ENCODE peak calls at places on chromosomes 7 and 10, in five cellular contexts. M, S, H, Z and I are unnamed samples.

GRCh38 chr10:127903789-127904188 is 3.1 kb upstream of the PTPRE start:
- DNase-seq in M (no peak), S (no peak), H (no peak), Z (no peak), I (no peak)

GRCh38 chr10:77445562-77445961 is 192.0 kb downstream of the KCNMA1 start:
- DNase-seq in M (no peak), S (no peak), H (no peak), Z (no peak), I (no peak)

GRCh38 chr7:57449904-57450303 is at the start of gene ZNF716:
- DNase-seq in M (no peak), S (no peak), H (no peak), Z (no peak), I (no peak)

GRCh38 chr7:70679666-70680065 is 452.3 kb upstream of the GALNT17 start:
- DNase-seq in M (no peak), S (no peak), H (no peak), Z (no peak), I (peak; percentile 43)

GRCh38 chr7:152733286-152733934 is 26.1 kb upstream of the ACTR3B start:
- DNase-seq in M (no peak), S (no peak), H (no peak), Z (no peak), I (no peak)

GRCh38 chr7:133298080-133298479 is 45.2 kb downstream of the EXOC4 start:
- DNase-seq in M (no peak), S (no peak), H (no peak), Z (no peak), I (no peak)

GRCh38 chr7:66769833-66770512 is 29.4 kb downstream of the RABGEF1 start:
- DNase-seq in M (no peak), S (peak; percentile 66), H (no peak), Z (no peak), I (no peak)

GRCh38 chr10:48611133-48611532 is 6.3 kb upstream of the ARHGAP22 start:
- DNase-seq in M (no peak), S (no peak), H (no peak), Z (no peak), I (no peak)

GRCh38 chr7:90178592-90179279 is 24.5 kb downstream of the STEAP1 start:
- DNase-seq in M (no peak), S (peak; percentile 55), H (no peak), Z (peak; percentile 37), I (peak; percentile 29)

GRCh38 chr10:86449926-86450558 is 71.5 kb downstream of the WAPL start:
- DNase-seq in M (no peak), S (no peak), H (no peak), Z (no peak), I (no peak)

GRCh38 chr7:140557069-140557468 is 77.8 kb upstream of the MKRN1 start:
- DNase-seq in M (no peak), S (no peak), H (no peak), Z (no peak), I (no peak)

GRCh38 chr10:129594811-129595210 is 127.8 kb downstream of the MGMT start:
- DNase-seq in M (no peak), S (no peak), H (no peak), Z (no peak), I (no peak)

GRCh38 chr7:5776894-5777645 is 4.4 kb downstream of the RNF216 start:
- DNase-seq in M (no peak), S (no peak), H (no peak), Z (no peak), I (no peak)

GRCh38 chr7:101950450-101951119 is 133.2 kb downstream of the CUX1 start:
- DNase-seq in M (no peak), S (peak; percentile 92), H (no peak), Z (no peak), I (no peak)

GRCh38 chr10:85603167-85603940 is 763.2 kb downstream of the GRID1 start:
- DNase-seq in M (no peak), S (no peak), H (no peak), Z (no peak), I (no peak)

GRCh38 chr10:36119439-36119838 is 477.3 kb upstream of the FZD8 start:
- DNase-seq in M (no peak), S (no peak), H (no peak), Z (no peak), I (no peak)

GRCh38 chr7:25805027-25805687 is 346.8 kb upstream of the NFE2L3 start:
- DNase-seq in M (no peak), S (peak; percentile 53), H (peak; percentile 29), Z (no peak), I (no peak)

GRCh38 chr7:85997515-85997914 is 646.2 kb upstream of the GRM3 start:
- DNase-seq in M (no peak), S (no peak), H (no peak), Z (no peak), I (no peak)

GRCh38 chr7:6164491-6164890 is 107.9 kb downstream of the CYTH3 start:
- DNase-seq in M (peak; percentile 38), S (no peak), H (no peak), Z (no peak), I (no peak)

GRCh38 chr10:33661580-33662269 is 327.3 kb upstream of the NRP1 start:
- DNase-seq in M (peak; percentile 3), S (peak; percentile 97), H (peak; percentile 97), Z (no peak), I (no peak)

GRCh38 chr7:145016068-145016467 is 180.2 kb upstream of the TPK1 start:
- DNase-seq in M (no peak), S (no peak), H (no peak), Z (no peak), I (no peak)
- TF ChIP-seq CTCF in M (no peak), S (no peak), H (no peak), Z (peak; percentile 15), I (no peak)

GRCh38 chr7:130096243-130096827 is 26.0 kb downstream of the KLHDC10 start:
- DNase-seq in M (no peak), S (no peak), H (no peak), Z (no peak), I (no peak)
- TF ChIP-seq CTCF in M (no peak), S (no peak), H (peak; percentile 7), Z (no peak), I (no peak)

GRCh38 chr7:74623135-74623534 is 34.4 kb upstream of the GTF2I start:
- DNase-seq in M (no peak), S (no peak), H (no peak), Z (no peak), I (no peak)

GRCh38 chr7:74627699-74628411 is 29.7 kb upstream of the GTF2I start:
- DNase-seq in M (no peak), S (peak; percentile 75), H (peak; percentile 69), Z (no peak), I (no peak)

GRCh38 chr7:74622228-74622749 is 35.2 kb upstream of the GTF2I start:
- DNase-seq in M (no peak), S (no peak), H (no peak), Z (no peak), I (no peak)

GRCh38 chr7:74625446-74625845 is 32.1 kb upstream of the GTF2I start:
- DNase-seq in M (no peak), S (peak; percentile 81), H (peak; percentile 39), Z (no peak), I (no peak)
- TF ChIP-seq CTCF in M (no peak), S (peak; percentile 19), H (peak; percentile 23), Z (no peak), I (no peak)

DNA sequence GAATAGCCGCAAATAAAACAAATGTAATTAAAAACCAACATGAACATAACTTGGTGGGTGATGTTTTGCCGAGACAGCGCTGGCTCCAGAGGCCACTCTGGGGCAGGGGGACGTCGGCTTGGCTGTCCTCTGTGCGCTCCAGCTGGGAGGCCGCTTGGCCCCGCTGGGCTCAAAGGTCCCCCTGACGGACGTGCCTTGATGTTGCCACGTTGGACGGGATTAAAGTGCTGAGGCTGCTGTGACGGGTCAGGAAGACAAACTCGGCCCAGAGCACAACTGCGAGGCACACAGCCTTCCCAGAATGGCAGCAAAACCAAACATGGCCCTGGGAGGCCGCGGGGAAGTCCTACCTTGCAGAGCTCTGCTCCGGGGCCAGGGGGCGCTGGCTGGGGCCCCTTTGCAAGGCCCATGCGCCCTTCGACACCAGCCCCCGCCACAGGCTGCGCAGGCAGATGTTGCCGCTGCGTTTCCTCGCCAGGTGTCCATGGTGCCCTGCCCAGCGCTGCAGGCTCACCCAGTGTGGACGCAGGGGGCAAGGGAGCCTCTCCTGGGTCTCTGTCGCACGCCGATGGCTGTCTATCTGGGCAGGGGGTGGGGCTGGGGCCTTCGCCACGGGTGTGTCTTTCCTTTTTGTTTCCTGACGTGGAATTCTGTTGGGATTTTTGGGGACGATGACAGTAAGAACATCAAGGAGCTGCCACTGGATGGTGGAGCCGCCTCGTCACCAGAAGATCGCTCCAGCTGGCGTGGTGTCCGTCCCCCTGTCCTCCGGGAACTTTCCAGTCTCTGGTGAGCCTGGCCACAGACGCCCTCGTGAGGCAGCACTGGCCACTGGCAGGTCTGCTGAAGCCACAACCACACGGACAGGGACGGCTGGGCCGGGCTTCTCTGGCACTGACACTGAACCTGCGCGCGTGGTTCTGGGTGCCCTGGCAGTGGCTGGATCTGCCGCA is 99.6 kb upstream of the DIP2C start:
- DNase-seq in M (peak; percentile 51), S (peak; percentile 56), H (peak; percentile 48), Z (no peak), I (peak; percentile 75)
- TF ChIP-seq CTCF in M (peak; percentile 56), S (peak; percentile 63), H (peak; percentile 86), Z (peak; percentile 44), I (peak; percentile 30)

DNA sequence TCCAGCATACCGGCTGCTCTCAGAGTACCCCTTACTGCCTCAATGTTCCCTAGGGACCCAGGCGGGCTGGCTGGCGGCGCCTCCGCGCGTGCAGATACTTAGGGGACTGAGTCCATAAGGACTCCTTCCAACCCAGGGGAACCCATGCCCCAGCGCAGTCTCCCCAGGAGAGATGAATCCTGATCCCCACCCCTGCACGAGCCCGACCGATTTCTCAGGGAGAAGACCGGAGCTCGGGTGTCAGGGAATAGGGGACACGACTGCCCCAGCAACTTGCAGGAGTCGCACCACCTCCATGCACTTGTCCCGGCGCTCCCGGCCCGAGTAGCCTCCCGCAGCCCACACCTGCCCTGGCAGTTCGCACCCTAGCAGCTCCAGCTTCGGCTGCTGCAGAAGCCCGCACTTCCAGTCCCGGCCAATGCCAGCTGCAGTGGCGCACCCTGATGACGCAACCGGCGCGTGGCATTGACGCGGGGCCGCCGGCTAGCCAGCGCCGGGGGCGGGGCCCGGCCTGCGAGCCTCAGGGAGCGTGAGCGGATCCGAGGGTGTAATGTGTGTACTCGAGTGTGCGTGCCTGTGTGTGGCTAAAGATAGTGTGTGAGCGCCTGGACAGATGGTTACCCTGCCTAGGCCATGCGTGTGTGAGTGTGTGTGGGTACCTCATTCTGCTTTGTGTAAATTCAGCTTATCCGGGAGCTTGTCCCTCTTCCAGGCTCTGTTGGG is at the start of gene GPAM:
- DNase-seq in M (peak; percentile 99), S (peak; percentile 94), H (peak; percentile 76), Z (peak; percentile 70), I (peak; percentile 91)
- TF ChIP-seq CTCF in M (no peak), S (no peak), H (no peak), Z (no peak), I (no peak)

DNA sequence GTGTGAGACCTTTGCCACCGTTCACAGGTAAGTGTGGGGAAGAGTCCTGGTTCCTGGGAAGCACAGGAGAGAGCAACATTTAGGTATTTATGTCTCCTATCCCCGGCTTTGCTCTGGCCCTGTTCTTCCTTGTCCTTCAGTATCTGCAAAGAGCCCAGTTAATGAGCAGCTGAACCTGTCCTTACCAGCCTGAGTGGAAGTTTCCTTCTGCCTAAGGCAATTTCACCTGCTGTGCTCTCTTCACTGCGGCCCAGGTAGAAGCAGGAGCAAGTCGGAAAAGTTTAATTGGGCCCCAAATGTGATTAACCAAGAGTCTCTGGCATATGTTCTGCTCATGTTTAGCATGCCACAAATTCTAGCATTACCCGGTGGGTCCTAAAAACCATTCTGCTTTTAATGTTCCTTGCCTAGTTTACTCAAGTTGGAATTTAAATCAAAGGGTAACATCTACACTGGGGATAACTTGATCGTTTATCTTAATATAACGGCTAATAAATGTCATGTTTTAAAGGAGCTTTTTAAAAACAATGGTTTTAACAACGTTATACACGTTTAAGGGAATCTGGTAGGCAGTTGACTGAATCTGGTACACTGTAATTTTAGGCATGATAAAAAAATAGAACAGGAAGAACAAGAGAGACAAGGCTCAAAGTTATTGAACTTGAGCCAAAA is 817.1 kb downstream of the TYW1 start:
- DNase-seq in M (no peak), S (no peak), H (no peak), Z (no peak), I (no peak)
- TF ChIP-seq CTCF in M (no peak), S (no peak), H (no peak), Z (no peak), I (no peak)